ENCODE peak calls at places on chromosome 18, in seven cellular contexts. J is Panc1, W is endodermal cell, T is cardiac muscle cell, K is PC-9, A is heart left ventricle, N is fibroblast of lung. C is an unnamed sample.

GRCh38 chr18:57051019-57051418 is 95.9 kb upstream of the BOD1L2 start:
- DNase-seq in J (no peak), W (no peak), T (no peak), K (no peak), A (no peak), N (no peak), C (no peak)

GRCh38 chr18:14089176-14089575 is 43.1 kb downstream of the ZNF519 start:
- DNase-seq in J (no peak), W (no peak), T (no peak), K (no peak), A (no peak), N (no peak), C (no peak)

GRCh38 chr18:64893349-64893748 is 744.5 kb upstream of the LINC00305 start:
- DNase-seq in J (no peak), W (no peak), T (no peak), K (no peak), A (no peak), N (no peak), C (no peak)

GRCh38 chr18:78090584-78090983 is 840.9 kb downstream of the GALR1 start:
- DNase-seq in J (no peak), W (no peak), T (no peak), K (no peak), A (no peak), N (no peak), C (no peak)

GRCh38 chr18:61992285-61992684 is 99.5 kb upstream of the RNF152 start:
- DNase-seq in J (no peak), W (no peak), T (peak; percentile 89), K (peak; percentile 42), A (no peak), N (peak; percentile 64), C (peak; percentile 92)

GRCh38 chr18:66607632-66608031 is 3.7 kb upstream of the CDH19 start:
- DNase-seq in J (no peak), W (no peak), T (no peak), K (no peak), A (no peak), N (no peak), C (no peak)

GRCh38 chr18:29271496-29271895 is 1094.6 kb upstream of the CDH2 start:
- DNase-seq in J (no peak), W (no peak), T (peak; percentile 40), K (no peak), A (no peak), N (peak; percentile 61), C (no peak)

GRCh38 chr18:56148373-56148772 is 490.0 kb downstream of the TXNL1 start:
- DNase-seq in J (no peak), W (no peak), T (peak; percentile 26), K (no peak), A (no peak), N (peak; percentile 48), C (peak; percentile 95)

GRCh38 chr18:36662000-36662399 is 166.8 kb downstream of the TPGS2 start:
- DNase-seq in J (no peak), W (peak; percentile 80), T (peak; percentile 21), K (no peak), A (no peak), N (peak; percentile 3), C (no peak)

GRCh38 chr18:49778826-49779465 is 34.4 kb downstream of the ACAA2 start:
- DNase-seq in J (no peak), W (peak; percentile 68), T (peak; percentile 42), K (no peak), A (no peak), N (no peak), C (no peak)

GRCh38 chr18:31093294-31093693 is 8.9 kb downstream of the DSC2 start:
- DNase-seq in J (no peak), W (no peak), T (no peak), K (no peak), A (no peak), N (no peak), C (no peak)

GRCh38 chr18:36933552-36933951 is 104.6 kb downstream of the KIAA1328 start:
- DNase-seq in J (no peak), W (no peak), T (no peak), K (no peak), A (no peak), N (no peak), C (no peak)

GRCh38 chr18:42028232-42028832 is 73.3 kb downstream of the PIK3C3 start:
- DNase-seq in J (no peak), W (peak; percentile 60), T (peak; percentile 54), K (no peak), A (no peak), N (peak; percentile 47), C (peak; percentile 19)

GRCh38 chr18:36186461-36187137 is 698 bp upstream of the MOCOS start:
- DNase-seq in J (no peak), W (peak; percentile 71), T (peak; percentile 40), K (no peak), A (peak; percentile 58), N (peak; percentile 24), C (peak; percentile 12)

GRCh38 chr18:12455511-12455910 is 47.8 kb downstream of the PRELID3A start:
- DNase-seq in J (no peak), W (no peak), T (peak; percentile 18), K (no peak), A (no peak), N (peak; percentile 86), C (no peak)

GRCh38 chr18:11859903-11860407 is 8.7 kb downstream of the CHMP1B start:
- DNase-seq in J (no peak), W (peak; percentile 50), T (peak; percentile 52), K (peak; percentile 97), A (no peak), N (peak; percentile 64), C (peak; percentile 61)

GRCh38 chr18:13800505-13801259 is 23.3 kb upstream of the MC5R start:
- DNase-seq in J (no peak), W (peak; percentile 90), T (peak; percentile 42), K (no peak), A (peak; percentile 77), N (peak; percentile 26), C (peak; percentile 6)

GRCh38 chr18:67302043-67302442 is 214.5 kb downstream of the DSEL start:
- DNase-seq in J (no peak), W (no peak), T (peak; percentile 35), K (no peak), A (no peak), N (peak; percentile 56), C (no peak)

GRCh38 chr18:52452427-52452826 is 112.4 kb downstream of the DCC start:
- DNase-seq in J (no peak), W (no peak), T (no peak), K (no peak), A (no peak), N (no peak), C (no peak)

GRCh38 chr18:59708988-59709387 is 11.8 kb upstream of the CCBE1 start:
- DNase-seq in J (no peak), W (peak; percentile 58), T (no peak), K (no peak), A (no peak), N (no peak), C (no peak)

GRCh38 chr18:23537274-23537673 is 34.0 kb downstream of the RMC1 start:
- DNase-seq in J (no peak), W (no peak), T (no peak), K (no peak), A (no peak), N (no peak), C (no peak)

GRCh38 chr18:23538870-23539269 is 35.6 kb downstream of the RMC1 start:
- DNase-seq in J (no peak), W (no peak), T (peak; percentile 68), K (no peak), A (no peak), N (no peak), C (no peak)

GRCh38 chr18:23539911-23540475 is 36.7 kb downstream of the RMC1 start:
- DNase-seq in J (no peak), W (no peak), T (no peak), K (no peak), A (no peak), N (no peak), C (no peak)

GRCh38 chr18:23539298-23539697 is 36.0 kb downstream of the RMC1 start:
- DNase-seq in J (no peak), W (no peak), T (no peak), K (no peak), A (no peak), N (no peak), C (no peak)

GRCh38 chr18:23538040-23538439 is 34.7 kb downstream of the RMC1 start:
- DNase-seq in J (no peak), W (no peak), T (no peak), K (no peak), A (no peak), N (no peak), C (no peak)
- H3K36me3 ChIP-seq in J (peaks cover 38% of the 10 kb centered on the region), W (peaks cover 95% of the 10 kb centered on the region), T (peaks cover 41% of the 10 kb centered on the region), K (no peaks in the 10 kb centered on the region), A (peaks cover 96% of the 10 kb centered on the region), N (peaks cover 15% of the 10 kb centered on the region), C (peaks cover 97% of the 10 kb centered on the region)

DNA sequence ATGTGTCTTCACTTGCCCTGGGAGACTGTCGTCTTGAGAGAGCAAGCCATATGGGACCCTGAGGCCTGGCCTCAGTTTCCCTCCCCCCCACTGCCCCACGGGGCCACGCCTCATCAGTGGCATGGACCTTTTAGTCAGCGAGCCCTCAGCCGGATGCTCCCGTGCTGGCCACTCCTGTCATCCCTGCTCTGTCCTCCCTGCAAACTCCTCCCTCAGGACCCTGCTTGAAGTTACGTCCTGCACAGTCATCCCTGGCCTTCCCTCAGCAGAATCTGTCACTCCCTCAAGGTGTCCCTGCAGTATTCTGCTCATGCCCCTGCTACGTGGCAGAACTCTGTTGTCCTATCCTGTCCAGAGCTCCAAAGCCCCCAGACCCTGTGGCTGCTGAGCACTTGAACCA is 265.1 kb downstream of the NEDD4L start:
- DNase-seq in J (no peak), W (no peak), T (no peak), K (no peak), A (no peak), N (no peak), C (no peak)
- H3K27ac ChIP-seq in J (no peak overlapping the region), W (no peak overlapping the region), T (no peak overlapping the region), K (no peak overlapping the region), A (peak overlapping the region; percentile 58), N (no peak overlapping the region), C (no peak overlapping the region)

GRCh38 chr18:39911716-39912115 is 2043.3 kb upstream of the PIK3C3 start:
- DNase-seq in J (no peak), W (no peak), T (no peak), K (no peak), A (no peak), N (no peak), C (no peak)
- H3K4me1 ChIP-seq in J (no peaks in the 10 kb centered on the region), W (no peaks in the 10 kb centered on the region), T (no peaks in the 10 kb centered on the region), K (no peaks in the 10 kb centered on the region), A (no peaks in the 10 kb centered on the region), N (no peaks in the 10 kb centered on the region), C (no peaks in the 10 kb centered on the region)

GRCh38 chr18:45863469-45863868 is 38.0 kb downstream of the SIGLEC15 start:
- DNase-seq in J (no peak), W (no peak), T (no peak), K (no peak), A (no peak), N (no peak), C (peak; percentile 14)

GRCh38 chr18:45860971-45861370 is 35.5 kb downstream of the SIGLEC15 start:
- DNase-seq in J (no peak), W (no peak), T (no peak), K (no peak), A (no peak), N (no peak), C (no peak)

GRCh38 chr18:45860492-45860891 is 35.0 kb downstream of the SIGLEC15 start:
- DNase-seq in J (no peak), W (no peak), T (no peak), K (no peak), A (no peak), N (no peak), C (no peak)

GRCh38 chr18:45864081-45864480 is 38.6 kb downstream of the SIGLEC15 start:
- DNase-seq in J (no peak), W (no peak), T (no peak), K (no peak), A (no peak), N (no peak), C (no peak)

GRCh38 chr18:45861926-45862325 is 36.5 kb downstream of the SIGLEC15 start:
- DNase-seq in J (no peak), W (no peak), T (no peak), K (no peak), A (no peak), N (no peak), C (no peak)
- H3K36me3 ChIP-seq in J (no peaks in the 10 kb centered on the region), W (peaks cover 82% of the 10 kb centered on the region), T (peaks cover 52% of the 10 kb centered on the region), K (peaks cover 39% of the 10 kb centered on the region), A (peaks cover 99% of the 10 kb centered on the region), N (peaks cover 33% of the 10 kb centered on the region), C (peaks cover 82% of the 10 kb centered on the region)